ENCODE peak calls at places on chromosomes 1 and 21, in eight cellular contexts. One of them, this sample, is unnamed.

GRCh38 chr1:153985984-153986761 is at the start of gene RAB13:
- DNase-seq in IMR-90: peak; percentile 80
- DNase-seq in GM12892: no peak
- DNase-seq in ovary: peak; percentile 88
- DNase-seq in HCT116: peak; percentile 61
- DNase-seq in tibial nerve: peak; percentile 78
- DNase-seq in erythroblast: peak; percentile 70
- DNase-seq in stomach: peak; percentile 89
- DNase-seq in this sample: peak; percentile 77

GRCh38 chr1:224903955-224904354 is 25.5 kb upstream of the DNAH14 start:
- DNase-seq in IMR-90: no peak
- DNase-seq in GM12892: no peak
- DNase-seq in ovary: no peak
- DNase-seq in HCT116: no peak
- DNase-seq in tibial nerve: no peak
- DNase-seq in erythroblast: no peak
- DNase-seq in stomach: no peak
- DNase-seq in this sample: no peak

GRCh38 chr1:7422561-7422960 is 348.5 kb upstream of the VAMP3 start:
- DNase-seq in IMR-90: no peak
- DNase-seq in GM12892: no peak
- DNase-seq in ovary: no peak
- DNase-seq in HCT116: no peak
- DNase-seq in tibial nerve: no peak
- DNase-seq in erythroblast: no peak
- DNase-seq in stomach: no peak
- DNase-seq in this sample: no peak

GRCh38 chr21:45430521-45431501 is 25.8 kb downstream of the COL18A1 start:
- DNase-seq in IMR-90: peak; percentile 65
- DNase-seq in GM12892: no peak
- DNase-seq in ovary: peak; percentile 69
- DNase-seq in HCT116: no peak
- DNase-seq in tibial nerve: no peak
- DNase-seq in erythroblast: peak; percentile 51
- DNase-seq in stomach: no peak
- DNase-seq in this sample: no peak

GRCh38 chr1:10979483-10979920 is 33.0 kb upstream of the TARDBP start:
- DNase-seq in IMR-90: no peak
- DNase-seq in GM12892: no peak
- DNase-seq in ovary: no peak
- DNase-seq in HCT116: no peak
- DNase-seq in tibial nerve: peak; percentile 69
- DNase-seq in erythroblast: no peak
- DNase-seq in stomach: no peak
- DNase-seq in this sample: no peak

GRCh38 chr21:38032402-38032801 is 116.1 kb upstream of the KCNJ6 start:
- DNase-seq in IMR-90: no peak
- DNase-seq in GM12892: no peak
- DNase-seq in ovary: no peak
- DNase-seq in HCT116: no peak
- DNase-seq in tibial nerve: no peak
- DNase-seq in erythroblast: no peak
- DNase-seq in stomach: no peak
- DNase-seq in this sample: no peak

GRCh38 chr1:201912832-201913231 is 24.1 kb downstream of the SHISA4 start:
- DNase-seq in IMR-90: peak; percentile 73
- DNase-seq in GM12892: no peak
- DNase-seq in ovary: peak; percentile 74
- DNase-seq in HCT116: no peak
- DNase-seq in tibial nerve: no peak
- DNase-seq in erythroblast: no peak
- DNase-seq in stomach: no peak
- DNase-seq in this sample: no peak

GRCh38 chr1:203625623-203626189 is 926 bp upstream of the ATP2B4 start:
- DNase-seq in IMR-90: no peak
- DNase-seq in GM12892: no peak
- DNase-seq in ovary: peak; percentile 29
- DNase-seq in HCT116: no peak
- DNase-seq in tibial nerve: peak; percentile 65
- DNase-seq in erythroblast: peak; percentile 76
- DNase-seq in stomach: no peak
- DNase-seq in this sample: no peak

GRCh38 chr1:147169840-147170674 is 2.2 kb downstream of the PRKAB2 start:
- DNase-seq in IMR-90: no peak
- DNase-seq in GM12892: no peak
- DNase-seq in ovary: no peak
- DNase-seq in HCT116: no peak
- DNase-seq in tibial nerve: no peak
- DNase-seq in erythroblast: no peak
- DNase-seq in stomach: no peak
- DNase-seq in this sample: no peak

GRCh38 chr1:209674957-209675566 is at the start of gene G0S2:
- DNase-seq in IMR-90: peak; percentile 21
- DNase-seq in GM12892: peak; percentile 29
- DNase-seq in ovary: peak; percentile 89
- DNase-seq in HCT116: no peak
- DNase-seq in tibial nerve: peak; percentile 12
- DNase-seq in erythroblast: peak; percentile 83
- DNase-seq in stomach: peak; percentile 83
- DNase-seq in this sample: no peak
- TF ChIP-seq POLR2A in IMR-90: no peak
- TF ChIP-seq POLR2A in GM12892: no peak
- TF ChIP-seq POLR2A in ovary: peak; percentile 33
- TF ChIP-seq POLR2A in HCT116: no peak
- TF ChIP-seq POLR2A in tibial nerve: no peak
- TF ChIP-seq POLR2A in erythroblast: peak; percentile 34
- TF ChIP-seq POLR2A in stomach: no peak
- TF ChIP-seq POLR2A in this sample: no peak

GRCh38 chr1:109090415-109091195 is at the start of gene TMEM167B:
- DNase-seq in IMR-90: peak; percentile 97
- DNase-seq in GM12892: peak; percentile 68
- DNase-seq in ovary: peak; percentile 87
- DNase-seq in HCT116: peak; percentile 84
- DNase-seq in tibial nerve: peak; percentile 88
- DNase-seq in erythroblast: peak; percentile 96
- DNase-seq in stomach: peak; percentile 92
- DNase-seq in this sample: peak; percentile 66
- TF ChIP-seq POLR2A in IMR-90: peak; percentile 89
- TF ChIP-seq POLR2A in GM12892: peak; percentile 51
- TF ChIP-seq POLR2A in ovary: peak; percentile 75
- TF ChIP-seq POLR2A in HCT116: peak; percentile 36
- TF ChIP-seq POLR2A in tibial nerve: peak; percentile 35
- TF ChIP-seq POLR2A in erythroblast: peak; percentile 92
- TF ChIP-seq POLR2A in stomach: no peak
- TF ChIP-seq POLR2A in this sample: peak; percentile 64

DNA sequence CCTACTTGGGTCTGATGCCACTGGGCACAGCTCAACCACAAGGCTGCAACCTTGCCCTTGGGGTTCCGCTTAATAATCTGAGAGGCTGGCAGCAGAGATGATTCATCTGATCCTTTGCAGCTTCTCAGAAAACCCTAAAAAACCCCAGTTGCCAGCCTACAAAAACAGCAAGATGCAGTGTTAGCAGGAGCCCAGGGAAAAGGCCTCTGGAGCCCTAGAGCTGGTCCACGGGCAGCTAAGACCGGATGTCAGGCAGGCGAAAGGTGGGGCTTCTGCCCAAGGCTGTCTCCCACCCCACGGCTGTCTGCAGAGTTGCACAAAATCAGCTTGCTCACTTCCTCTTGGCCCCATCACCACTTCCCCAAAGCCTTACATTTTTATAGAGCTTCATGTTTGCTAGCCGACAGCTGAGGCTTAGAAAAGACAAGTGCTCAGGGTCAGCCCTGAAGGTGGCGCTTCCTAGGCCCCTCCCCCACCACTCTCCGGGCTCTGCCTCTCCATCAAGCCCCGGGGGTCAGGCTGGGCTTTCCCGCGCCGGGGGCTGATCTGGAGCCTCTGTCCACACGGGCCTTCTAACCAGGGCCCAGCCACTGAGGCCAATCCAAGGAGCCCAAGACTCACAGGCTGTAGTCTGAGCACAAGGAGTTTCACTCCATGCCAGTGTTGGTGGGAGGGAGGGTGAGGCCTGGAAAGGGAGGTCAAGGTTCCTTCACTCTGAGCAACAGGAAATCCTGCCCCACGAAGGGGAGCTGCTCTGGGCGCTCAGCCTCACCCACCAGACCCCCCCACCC is 4.2 kb upstream of the ADORA3 start:
- DNase-seq in IMR-90: peak; percentile 55
- DNase-seq in GM12892: peak; percentile 41
- DNase-seq in ovary: peak; percentile 71
- DNase-seq in HCT116: no peak
- DNase-seq in tibial nerve: peak; percentile 63
- DNase-seq in erythroblast: peak; percentile 80
- DNase-seq in stomach: peak; percentile 57
- DNase-seq in this sample: peak; percentile 52
- TF ChIP-seq POLR2A in IMR-90: no peak
- TF ChIP-seq POLR2A in GM12892: peak; percentile 49
- TF ChIP-seq POLR2A in ovary: no peak
- TF ChIP-seq POLR2A in HCT116: no peak
- TF ChIP-seq POLR2A in tibial nerve: peak; percentile 29
- TF ChIP-seq POLR2A in erythroblast: no peak
- TF ChIP-seq POLR2A in stomach: no peak
- TF ChIP-seq POLR2A in this sample: peak; percentile 10

DNA sequence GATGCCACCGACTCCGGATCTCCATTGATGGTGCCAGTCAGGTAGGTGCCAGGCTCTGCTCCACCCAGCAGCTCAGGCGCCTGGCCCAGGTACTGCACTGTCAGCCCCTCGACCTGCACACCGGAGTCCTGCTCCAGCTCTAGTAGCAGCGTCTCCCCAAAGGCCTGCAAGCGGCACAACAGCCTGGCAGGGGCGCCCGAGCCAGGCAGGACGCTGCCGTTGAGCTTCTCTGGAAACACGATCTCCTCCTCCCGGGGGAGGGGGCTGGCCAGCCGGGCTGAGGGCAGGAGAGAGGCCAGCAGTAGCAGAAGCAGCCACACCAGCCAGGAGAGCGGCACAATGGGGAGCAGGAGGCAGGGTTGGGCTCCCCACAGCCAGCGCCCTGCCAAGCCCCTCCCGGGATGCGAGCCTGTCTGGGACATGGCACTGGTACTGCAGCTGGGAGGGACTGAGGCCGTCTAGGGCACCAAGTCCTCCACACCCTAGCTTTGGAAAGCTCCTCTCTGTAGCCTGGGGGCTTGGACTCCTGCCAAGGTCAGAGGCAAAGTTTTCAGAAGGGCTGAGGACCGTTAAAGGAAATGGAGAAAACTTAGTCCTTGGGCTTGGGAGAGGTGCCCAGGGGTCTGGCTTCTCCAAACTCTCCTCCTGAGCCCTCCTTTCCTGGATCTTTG is 513 bp downstream of the ADAMTS4 start:
- DNase-seq in IMR-90: no peak
- DNase-seq in GM12892: no peak
- DNase-seq in ovary: peak; percentile 50
- DNase-seq in HCT116: no peak
- DNase-seq in tibial nerve: no peak
- DNase-seq in erythroblast: peak; percentile 20
- DNase-seq in stomach: no peak
- DNase-seq in this sample: no peak
- TF ChIP-seq POLR2A in IMR-90: no peak
- TF ChIP-seq POLR2A in GM12892: no peak
- TF ChIP-seq POLR2A in ovary: no peak
- TF ChIP-seq POLR2A in HCT116: no peak
- TF ChIP-seq POLR2A in tibial nerve: no peak
- TF ChIP-seq POLR2A in erythroblast: no peak
- TF ChIP-seq POLR2A in stomach: no peak
- TF ChIP-seq POLR2A in this sample: no peak